ENCODE peak calls at places on chromosomes 6 and 20, in nine cellular contexts. M is astrocyte of the spinal cord, H is astrocyte, A is mucosa of descending colon, Q is right atrium auricular region, Y is tibial nerve, X is AG10803, T is spleen, W is breast epithelium. J is an unnamed sample.

GRCh38 chr6:4809999-4810918 is 34.1 kb downstream of the CDYL start:
- DNase-seq in H (peak), A (no peak), T (no peak), W (no peak), X (peak), Y (no peak), M (peak), Q (no peak), J (no peak)

GRCh38 chr6:96610019-96610418 is 47.1 kb downstream of the FHL5 start:
- DNase-seq in A (no peak), H (no peak), X (no peak), W (no peak), T (no peak), Q (no peak), M (no peak), Y (no peak), J (no peak)

GRCh38 chr20:6362245-6362644 is 239.4 kb upstream of the FERMT1 start:
- DNase-seq in T (no peak), Q (no peak), X (no peak), M (no peak), Y (no peak), W (no peak), A (no peak), H (no peak), J (no peak)

GRCh38 chr20:18537651-18538050 is 29.6 kb upstream of the SMIM26 start:
- DNase-seq in Y (no peak), T (no peak), X (peak), Q (no peak), A (no peak), M (no peak), H (no peak), W (no peak), J (no peak)

GRCh38 chr20:46307999-46308257 is 370 bp downstream of the CDH22 start:
- DNase-seq in T (no peak), X (no peak), M (no peak), H (no peak), Y (no peak), W (no peak), Q (no peak), A (no peak), J (no peak)

GRCh38 chr6:139133733-139134360 is 1.0 kb upstream of the HECA start:
- DNase-seq in H (no peak), A (no peak), M (no peak), W (no peak), Y (no peak), T (no peak), Q (no peak), X (no peak), J (no peak)

GRCh38 chr20:46828471-46828870 is 66.2 kb upstream of the EYA2 start:
- DNase-seq in M (peak), W (no peak), Y (no peak), Q (no peak), A (no peak), T (no peak), X (peak), H (peak), J (no peak)

GRCh38 chr20:62352402-62353288 is 14.5 kb downstream of the LAMA5 start:
- DNase-seq in X (no peak), M (peak), A (no peak), Q (peak), Y (no peak), H (no peak), W (peak), T (no peak), J (no peak)

GRCh38 chr20:43452404-43453126 is 5.1 kb upstream of the SRSF6 start:
- DNase-seq in T (no peak), X (no peak), W (no peak), H (no peak), Y (no peak), A (no peak), Q (no peak), M (no peak), J (no peak)

GRCh38 chr6:155645328-155645727 is 189.7 kb upstream of the NOX3 start:
- DNase-seq in T (no peak), H (no peak), X (no peak), A (no peak), Q (no peak), Y (no peak), W (no peak), M (peak), J (no peak)

GRCh38 chr20:42204261-42204660 is 586.1 kb upstream of the CHD6 start:
- DNase-seq in Y (peak), H (no peak), Q (no peak), A (peak), X (no peak), W (no peak), T (no peak), M (no peak), J (no peak)

GRCh38 chr6:141313986-141314385 is 818.7 kb upstream of the GJE1 start:
- DNase-seq in X (no peak), W (no peak), H (no peak), Y (no peak), A (no peak), M (no peak), Q (no peak), T (no peak), J (no peak)

GRCh38 chr6:169427856-169428255 is 174.2 kb upstream of the THBS2 start:
- DNase-seq in H (peak), A (peak), W (no peak), T (no peak), X (peak), M (peak), Y (peak), Q (peak), J (no peak)

GRCh38 chr20:59385461-59385860 is 85.0 kb downstream of the EDN3 start:
- DNase-seq in H (no peak), W (no peak), A (no peak), Q (no peak), X (no peak), T (no peak), Y (no peak), M (no peak), J (no peak)
- TF ChIP-seq CTCF in H (no peak), W (no peak), A (no peak), Q (no peak), X (no peak), T (no peak), Y (no peak), M (no peak), J (no peak)

GRCh38 chr6:68911811-68912210 is 276.7 kb downstream of the ADGRB3 start:
- DNase-seq in Q (no peak), H (no peak), W (no peak), X (no peak), A (no peak), Y (no peak), T (no peak), M (no peak), J (no peak)
- TF ChIP-seq CTCF in Q (no peak), H (no peak), W (no peak), X (no peak), A (no peak), Y (no peak), T (no peak), M (no peak), J (no peak)

GRCh38 chr6:112338310-112338709 is 8.8 kb upstream of the RFPL4B start:
- DNase-seq in Q (no peak), H (no peak), A (no peak), Y (no peak), M (no peak), X (peak), W (no peak), T (no peak), J (no peak)

GRCh38 chr6:112335736-112336135 is 11.4 kb upstream of the RFPL4B start:
- DNase-seq in Q (no peak), A (no peak), T (no peak), X (no peak), H (no peak), Y (no peak), M (no peak), W (no peak), J (no peak)

GRCh38 chr6:112342511-112342910 is 4.6 kb upstream of the RFPL4B start:
- DNase-seq in Y (no peak), X (no peak), T (no peak), A (no peak), W (no peak), M (no peak), Q (no peak), H (no peak), J (no peak)

GRCh38 chr6:112332274-112332673 is 14.9 kb upstream of the RFPL4B start:
- DNase-seq in M (no peak), W (no peak), Q (no peak), H (peak), T (no peak), Y (no peak), X (peak), A (no peak), J (no peak)

GRCh38 chr6:112337209-112337638 is 9.9 kb upstream of the RFPL4B start:
- DNase-seq in Q (peak), A (peak), H (peak), X (peak), Y (peak), W (peak), M (peak), T (no peak), J (no peak)
- TF ChIP-seq CTCF in Q (peak), A (no peak), H (peak), X (peak), Y (peak), W (no peak), M (peak), T (no peak), J (no peak)

GRCh38 chr6:72203983-72204382 is 317.6 kb downstream of the RIMS1 start:
- DNase-seq in X (no peak), T (no peak), A (no peak), M (no peak), Y (no peak), Q (no peak), W (no peak), H (no peak), J (no peak)

GRCh38 chr6:72205500-72205899 is 319.1 kb downstream of the RIMS1 start:
- DNase-seq in T (no peak), Y (no peak), W (no peak), Q (no peak), M (no peak), H (no peak), X (no peak), A (no peak), J (no peak)

GRCh38 chr6:72206606-72207005 is 320.3 kb downstream of the RIMS1 start:
- DNase-seq in W (no peak), M (no peak), A (no peak), X (no peak), H (no peak), Q (no peak), Y (no peak), T (no peak), J (no peak)
- TF ChIP-seq CTCF in W (no peak), M (no peak), A (no peak), X (no peak), H (no peak), Q (no peak), Y (no peak), T (no peak), J (no peak)

DNA sequence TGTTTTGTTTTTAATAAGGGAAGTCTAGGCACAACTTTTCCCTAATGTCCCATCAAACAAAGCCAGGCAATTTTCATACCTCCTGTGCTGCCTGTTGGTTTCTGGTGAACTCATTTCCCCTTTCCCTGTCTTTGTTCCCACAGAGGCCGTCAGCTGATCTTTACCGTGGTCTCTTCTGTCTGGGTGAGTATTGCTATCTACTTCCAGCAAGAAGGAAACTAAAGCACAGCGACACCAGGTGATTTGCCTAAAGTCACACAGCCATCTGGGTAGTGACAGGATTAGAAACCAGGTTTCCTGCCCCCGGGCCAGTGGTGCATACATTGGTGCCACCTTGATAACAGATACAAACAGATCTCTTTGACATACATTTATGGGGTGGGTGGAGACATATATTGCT is 59.6 kb downstream of the RAB44 start:
- DNase-seq in W (no peak), Q (no peak), H (no peak), M (no peak), T (no peak), A (peak), X (no peak), Y (no peak), J (no peak)
- TF ChIP-seq CTCF in W (no peak), Q (no peak), H (no peak), M (no peak), T (no peak), A (no peak), X (no peak), Y (no peak), J (no peak)

DNA sequence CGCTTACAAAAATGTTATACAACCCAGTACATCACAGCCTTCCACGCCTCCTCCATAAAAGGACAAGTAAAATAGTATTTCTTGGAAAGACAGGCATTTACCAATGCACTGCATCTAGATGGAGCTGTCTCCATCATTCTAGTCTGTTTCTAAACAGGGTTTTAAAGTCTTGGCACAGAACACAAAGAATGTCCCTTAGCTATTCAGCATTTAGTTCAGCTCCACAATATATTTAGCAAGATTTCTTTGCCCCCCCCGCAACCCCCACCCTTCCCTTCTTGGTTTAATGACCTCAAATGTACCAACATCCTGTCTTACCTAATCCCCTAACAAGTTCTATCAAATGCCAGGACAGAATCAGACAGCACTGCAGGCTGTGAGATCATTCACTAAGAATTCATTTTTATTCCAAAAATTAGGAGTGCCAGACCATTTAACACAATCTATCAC is 198.6 kb downstream of the BACH2 start:
- DNase-seq in Y (peak), T (no peak), W (peak), H (peak), Q (peak), X (peak), M (peak), A (peak), J (peak)
- TF ChIP-seq CTCF in Y (peak), T (no peak), W (no peak), H (peak), Q (peak), X (peak), M (peak), A (no peak), J (no peak)

GRCh38 chr6:152557502-152557901 is 79.7 kb downstream of the SYNE1 start:
- DNase-seq in H (no peak), T (no peak), M (no peak), X (no peak), A (no peak), Q (no peak), Y (no peak), W (no peak), J (no peak)

GRCh38 chr6:152552616-152553209 is 84.4 kb downstream of the SYNE1 start:
- DNase-seq in X (peak), Y (peak), Q (peak), H (peak), W (no peak), T (peak), A (peak), M (peak), J (peak)
- TF ChIP-seq CTCF in X (peak), Y (peak), Q (peak), H (peak), W (peak), T (peak), A (no peak), M (peak), J (no peak)

GRCh38 chr6:9195322-9195721 is 760.0 kb upstream of the SLC35B3 start:
- DNase-seq in H (no peak), W (no peak), X (no peak), M (no peak), T (no peak), Q (no peak), Y (no peak), A (no peak), J (no peak)

GRCh38 chr6:9200712-9201111 is 765.4 kb upstream of the SLC35B3 start:
- DNase-seq in A (no peak), X (no peak), W (no peak), Q (no peak), T (no peak), H (no peak), M (no peak), Y (no peak), J (no peak)

GRCh38 chr6:9192405-9192909 is 757.1 kb upstream of the SLC35B3 start:
- DNase-seq in T (no peak), Y (no peak), A (no peak), Q (no peak), M (no peak), W (no peak), H (no peak), X (no peak), J (no peak)

GRCh38 chr6:9197726-9198125 is 762.4 kb upstream of the SLC35B3 start:
- DNase-seq in X (no peak), M (no peak), Y (no peak), Q (no peak), T (no peak), W (no peak), A (no peak), H (no peak), J (no peak)
- TF ChIP-seq CTCF in X (no peak), M (no peak), Y (no peak), Q (no peak), T (no peak), W (no peak), A (no peak), H (no peak), J (no peak)

DNA sequence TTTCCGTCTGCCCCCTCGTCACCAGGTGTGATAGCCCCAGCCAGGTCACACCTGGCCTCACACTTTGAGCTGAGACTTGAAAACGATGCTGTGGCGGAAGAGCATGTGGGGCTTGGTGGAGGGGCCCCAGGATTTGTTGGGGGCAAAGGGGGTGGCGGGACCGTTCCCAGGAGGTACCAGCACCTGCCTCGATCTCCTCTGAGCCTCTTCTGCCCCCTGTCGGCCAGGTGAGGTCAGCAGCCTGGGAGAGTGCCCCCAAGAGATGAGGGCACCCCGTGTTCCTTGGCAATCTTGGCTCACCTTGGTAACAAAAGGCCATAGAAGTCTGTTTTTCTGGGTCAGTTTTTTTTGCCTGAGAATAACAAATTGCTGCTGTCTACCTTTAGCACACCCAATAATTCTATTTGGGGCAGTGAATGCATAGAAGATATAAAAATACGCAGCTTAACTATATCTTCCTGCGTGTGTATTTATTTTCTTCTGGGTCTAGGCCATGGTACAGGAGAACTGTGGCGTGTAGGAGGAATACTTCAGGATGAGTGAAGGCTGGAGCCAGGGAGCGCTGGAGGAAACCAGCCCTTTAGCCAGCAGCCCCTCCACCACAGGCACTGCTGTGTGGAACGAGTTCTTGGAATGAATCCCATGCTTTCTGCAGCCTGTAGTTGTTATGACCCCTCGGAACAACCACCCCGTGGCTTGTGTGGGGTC is 25.2 kb downstream of the SPATA2 start:
- DNase-seq in Y (no peak), X (no peak), M (no peak), A (no peak), Q (no peak), T (no peak), W (no peak), H (no peak), J (peak)
- TF ChIP-seq CTCF in Y (no peak), X (no peak), M (no peak), A (no peak), Q (peak), T (no peak), W (peak), H (no peak), J (no peak)

GRCh38 chr6:153034139-153034538 is 31.6 kb upstream of the MTRF1L start:
- DNase-seq in Q (no peak), T (no peak), A (no peak), W (no peak), Y (no peak), H (no peak), M (no peak), X (no peak), J (no peak)

GRCh38 chr6:153028963-153029362 is 26.5 kb upstream of the MTRF1L start:
- DNase-seq in Y (no peak), M (no peak), H (no peak), X (no peak), W (no peak), Q (no peak), A (no peak), T (no peak), J (no peak)

GRCh38 chr6:153031335-153031955 is 28.9 kb upstream of the MTRF1L start:
- DNase-seq in M (peak), H (peak), W (no peak), T (no peak), A (no peak), X (peak), Q (no peak), Y (no peak), J (no peak)

GRCh38 chr6:153028261-153028660 is 25.8 kb upstream of the MTRF1L start:
- DNase-seq in Y (no peak), Q (no peak), A (no peak), H (no peak), W (no peak), T (no peak), X (peak), M (no peak), J (no peak)

GRCh38 chr6:153032255-153032882 is 29.9 kb upstream of the MTRF1L start:
- DNase-seq in Y (no peak), W (no peak), H (peak), M (peak), X (peak), A (no peak), Q (no peak), T (no peak), J (no peak)
- TF ChIP-seq CTCF in Y (peak), W (peak), H (peak), M (peak), X (peak), A (no peak), Q (peak), T (no peak), J (no peak)